ENCODE peak calls at places on chromosomes 12 and 14, in ten cellular contexts. L, Y, S, D, R, O, C, G, M and T are unnamed samples.

GRCh38 chr14:20419404-20419803 is 6.1 kb upstream of the TEP1 start:
- DNase-seq in L (no peak), Y (no peak), S (no peak), D (no peak), R (no peak), O (no peak), C (no peak), G (no peak), M (no peak), T (no peak)

GRCh38 chr12:3097186-3097804 is 20.1 kb downstream of the TSPAN9 start:
- DNase-seq in L (no peak), Y (no peak), S (no peak), D (no peak), R (no peak), O (peak; percentile 58), C (no peak), G (peak; percentile 74), M (no peak), T (no peak)

GRCh38 chr14:61191751-61192150 is 89.4 kb downstream of the TMEM30B start:
- DNase-seq in L (no peak), Y (no peak), S (no peak), D (no peak), R (no peak), O (no peak), C (no peak), G (no peak), M (no peak), T (no peak)

GRCh38 chr14:105864651-105865265 is 338.4 kb downstream of the TMEM121 start:
- DNase-seq in L (no peak), Y (no peak), S (no peak), D (no peak), R (peak; percentile 8), O (no peak), C (no peak), G (no peak), M (no peak), T (no peak)

GRCh38 chr14:76219873-76220272 is 68.2 kb downstream of the GPATCH2L start:
- DNase-seq in L (no peak), Y (no peak), S (no peak), D (no peak), R (no peak), O (no peak), C (no peak), G (no peak), M (no peak), T (no peak)

GRCh38 chr14:90687680-90688079 is 128.6 kb downstream of the TTC7B start:
- DNase-seq in L (no peak), Y (no peak), S (no peak), D (no peak), R (no peak), O (no peak), C (no peak), G (no peak), M (no peak), T (no peak)

GRCh38 chr14:106051790-106052189 is 525.4 kb downstream of the TMEM121 start:
- DNase-seq in L (no peak), Y (no peak), S (no peak), D (no peak), R (no peak), O (no peak), C (no peak), G (no peak), M (no peak), T (no peak)

GRCh38 chr14:73634333-73634833 is 10.4 kb upstream of the DNAL1 start:
- DNase-seq in L (no peak), Y (no peak), S (no peak), D (no peak), R (peak; percentile 48), O (peak; percentile 11), C (no peak), G (peak; percentile 54), M (no peak), T (no peak)

GRCh38 chr14:101475468-101476257 is 85.6 kb upstream of the DIO3 start:
- DNase-seq in L (no peak), Y (no peak), S (no peak), D (peak; percentile 19), R (no peak), O (no peak), C (no peak), G (no peak), M (peak; percentile 1), T (peak; percentile 68)

GRCh38 chr14:24087004-24087403 is 7.1 kb upstream of the PCK2 start:
- DNase-seq in L (no peak), Y (no peak), S (no peak), D (no peak), R (no peak), O (no peak), C (no peak), G (no peak), M (no peak), T (no peak)

GRCh38 chr12:21962821-21963220 is 21.6 kb upstream of the ABCC9 start:
- DNase-seq in L (no peak), Y (no peak), S (no peak), D (no peak), R (no peak), O (no peak), C (no peak), G (no peak), M (no peak), T (no peak)

GRCh38 chr12:28884861-28885260 is 264.2 kb upstream of the FAR2 start:
- DNase-seq in L (no peak), Y (no peak), S (no peak), D (peak; percentile 12), R (no peak), O (no peak), C (no peak), G (no peak), M (no peak), T (no peak)

GRCh38 chr14:67524152-67524963 is 8.7 kb upstream of the PLEKHH1 start:
- DNase-seq in L (no peak), Y (no peak), S (peak; percentile 10), D (no peak), R (no peak), O (no peak), C (no peak), G (no peak), M (no peak), T (no peak)

GRCh38 chr14:77892890-77893484 is 93.1 kb downstream of the ADCK1 start:
- DNase-seq in L (no peak), Y (no peak), S (no peak), D (no peak), R (no peak), O (no peak), C (no peak), G (no peak), M (no peak), T (no peak)

GRCh38 chr12:88339966-88340365 is 197.9 kb downstream of the TMTC3 start:
- DNase-seq in L (no peak), Y (no peak), S (peak; percentile 9), D (no peak), R (no peak), O (no peak), C (no peak), G (no peak), M (no peak), T (no peak)

GRCh38 chr12:114335607-114336006 is 70.3 kb downstream of the TBX5 start:
- DNase-seq in L (no peak), Y (no peak), S (no peak), D (no peak), R (no peak), O (no peak), C (no peak), G (peak; percentile 97), M (no peak), T (no peak)

GRCh38 chr12:58509116-58509885 is 411.0 kb downstream of the LRIG3 start:
- DNase-seq in L (no peak), Y (no peak), S (peak; percentile 65), D (no peak), R (no peak), O (no peak), C (no peak), G (no peak), M (no peak), T (no peak)

GRCh38 chr12:106984588-106985137 is 2.3 kb downstream of the MTERF2 start:
- DNase-seq in L (no peak), Y (peak; percentile 5), S (no peak), D (no peak), R (no peak), O (no peak), C (no peak), G (no peak), M (no peak), T (no peak)

GRCh38 chr12:122908915-122909314 is 13.0 kb upstream of the VPS37B start:
- DNase-seq in L (no peak), Y (no peak), S (no peak), D (no peak), R (no peak), O (no peak), C (no peak), G (no peak), M (no peak), T (no peak)

GRCh38 chr12:19688489-19688888 is 249.2 kb downstream of the AEBP2 start:
- DNase-seq in L (no peak), Y (no peak), S (no peak), D (no peak), R (no peak), O (no peak), C (no peak), G (no peak), M (no peak), T (no peak)

GRCh38 chr14:104226421-104227385 is 88.3 kb downstream of the KIF26A start:
- DNase-seq in L (no peak), Y (no peak), S (no peak), D (no peak), R (no peak), O (no peak), C (no peak), G (no peak), M (no peak), T (no peak)

GRCh38 chr12:3088251-3088650 is 11.1 kb downstream of the TSPAN9 start:
- DNase-seq in L (no peak), Y (no peak), S (no peak), D (no peak), R (no peak), O (no peak), C (no peak), G (no peak), M (no peak), T (no peak)